ENCODE peak calls at places on chromosomes 11 and 22, in five cellular contexts. Y is GM12891, V is H1, F is K562, L is SK-N-SH. S is an unnamed sample.

GRCh38 chr11:38839076-38839475 is 2241.0 kb upstream of the RAG2 start:
- DNase-seq in Y (no peak), V (no peak), F (no peak), L (no peak), S (no peak)

GRCh38 chr11:119441898-119442243 is 18.9 kb upstream of the THY1 start:
- DNase-seq in Y (no peak), V (no peak), F (peak), L (no peak), S (no peak)

GRCh38 chr11:94525933-94526332 is 13.7 kb downstream of the C11orf97 start:
- DNase-seq in Y (no peak), V (no peak), F (no peak), L (no peak), S (no peak)

GRCh38 chr11:102886999-102887398 is 12.2 kb upstream of the MMP12 start:
- DNase-seq in Y (no peak), V (no peak), F (no peak), L (no peak), S (no peak)

GRCh38 chr11:68658661-68659060 is 25.7 kb upstream of the GAL start:
- DNase-seq in Y (no peak), V (no peak), F (no peak), L (peak), S (no peak)

GRCh38 chr11:131666617-131667016 is 296.2 kb downstream of the NTM start:
- DNase-seq in Y (no peak), V (no peak), F (no peak), L (no peak), S (no peak)

GRCh38 chr11:13301522-13301921 is 23.9 kb downstream of the BMAL1 start:
- DNase-seq in Y (no peak), V (no peak), F (no peak), L (no peak), S (no peak)

GRCh38 chr11:729492-730074 is 17.7 kb upstream of the TALDO1 start:
- DNase-seq in Y (no peak), V (no peak), F (no peak), L (no peak), S (no peak)

GRCh38 chr11:69121021-69121420 is 34.7 kb upstream of the SMIM38 start:
- DNase-seq in Y (no peak), V (no peak), F (no peak), L (no peak), S (no peak)

GRCh38 chr11:122509899-122510298 is 145.6 kb upstream of the UBASH3B start:
- DNase-seq in Y (no peak), V (no peak), F (no peak), L (no peak), S (no peak)

DNA sequence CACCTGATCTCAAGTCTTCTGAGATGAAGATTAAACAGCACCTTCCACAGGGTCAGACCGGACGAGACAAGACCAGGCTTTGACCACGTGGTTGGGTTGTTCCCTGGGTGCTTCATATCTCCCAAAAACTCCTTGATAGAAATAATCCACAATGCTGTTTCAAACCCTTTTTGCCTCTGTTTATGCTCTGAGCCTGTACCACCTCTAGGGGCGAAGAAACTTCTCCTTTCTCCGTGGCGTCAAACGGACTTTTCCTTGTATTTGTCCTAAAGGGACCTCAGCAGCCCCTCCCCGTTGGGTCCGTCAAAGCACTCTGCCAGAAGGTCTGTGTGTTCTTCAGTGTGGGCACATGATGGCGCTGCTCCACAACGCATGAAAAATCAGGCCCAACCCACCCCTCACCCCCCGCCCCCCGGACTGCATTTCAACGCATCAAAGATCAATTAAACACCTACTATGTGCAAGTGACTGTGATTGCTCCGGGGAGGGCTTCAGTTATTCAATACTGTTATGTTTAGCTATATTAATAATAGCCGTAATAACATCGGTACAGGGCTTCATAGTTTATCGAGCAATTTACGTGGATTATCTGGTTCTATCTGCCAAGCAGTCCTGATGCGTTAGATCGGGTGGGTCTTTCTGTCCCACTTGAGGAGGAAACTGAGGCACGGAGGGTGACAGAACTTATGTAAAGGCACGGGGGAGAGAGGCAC is 17.3 kb upstream of the EIF3D start:
- DNase-seq in Y (peak), V (peak), F (peak), L (peak), S (no peak)
- TF ChIP-seq TAF1 in Y (no peak), V (no peak), F (no peak), L (no peak), S (no peak)

GRCh38 chr11:73998846-73999575 is 9.9 kb downstream of the UCP3 start:
- DNase-seq in Y (no peak), V (no peak), F (no peak), L (no peak), S (no peak)

GRCh38 chr11:74001822-74002286 is 7.0 kb downstream of the UCP3 start:
- DNase-seq in Y (no peak), V (no peak), F (no peak), L (no peak), S (no peak)

GRCh38 chr11:74000307-74000630 is 8.6 kb downstream of the UCP3 start:
- DNase-seq in Y (no peak), V (no peak), F (no peak), L (no peak), S (no peak)

GRCh38 chr11:73999581-74000306 is 9.1 kb downstream of the UCP3 start:
- DNase-seq in Y (no peak), V (no peak), F (no peak), L (no peak), S (no peak)

GRCh38 chr11:74000770-74001169 is 8.1 kb downstream of the UCP3 start:
- DNase-seq in Y (no peak), V (no peak), F (no peak), L (no peak), S (no peak)
- TF ChIP-seq TAF1 in Y (no peak), V (no peak), F (no peak), L (no peak), S (no peak)

GRCh38 chr11:64571410-64572091 is 19.5 kb upstream of the SLC22A12 start:
- DNase-seq in Y (no peak), V (no peak), F (peak), L (no peak), S (no peak)

GRCh38 chr11:64581057-64581523 is 9.9 kb upstream of the SLC22A12 start:
- DNase-seq in Y (no peak), V (no peak), F (no peak), L (no peak), S (no peak)

GRCh38 chr11:64580387-64580786 is 10.6 kb upstream of the SLC22A12 start:
- DNase-seq in Y (no peak), V (no peak), F (no peak), L (no peak), S (no peak)

GRCh38 chr11:64572143-64572542 is 18.9 kb upstream of the SLC22A12 start:
- DNase-seq in Y (no peak), V (no peak), F (no peak), L (no peak), S (no peak)

GRCh38 chr11:64577202-64577601 is 13.8 kb upstream of the SLC22A12 start:
- DNase-seq in Y (no peak), V (no peak), F (no peak), L (no peak), S (no peak)
- TF ChIP-seq TAF1 in Y (no peak), V (no peak), F (no peak), L (no peak), S (no peak)

GRCh38 chr11:63961608-63962412 is 12.6 kb upstream of the COX8A start:
- DNase-seq in Y (no peak), V (no peak), F (peak), L (peak), S (no peak)
- TF ChIP-seq TAF1 in Y (no peak), V (no peak), F (no peak), L (no peak), S (no peak)

GRCh38 chr11:129190087-129190486 is 2.0 kb downstream of the ARHGAP32 start:
- DNase-seq in Y (no peak), V (no peak), F (no peak), L (peak), S (no peak)

GRCh38 chr11:129191649-129192048 is 476 bp downstream of the ARHGAP32 start:
- DNase-seq in Y (no peak), V (no peak), F (no peak), L (no peak), S (no peak)

GRCh38 chr11:129195682-129196081 is 3.6 kb upstream of the ARHGAP32 start:
- DNase-seq in Y (no peak), V (no peak), F (no peak), L (no peak), S (no peak)

GRCh38 chr11:129189646-129190045 is 2.5 kb downstream of the ARHGAP32 start:
- DNase-seq in Y (no peak), V (no peak), F (no peak), L (no peak), S (no peak)

GRCh38 chr11:129192150-129192549 is at the start of gene ARHGAP32:
- DNase-seq in Y (no peak), V (no peak), F (no peak), L (peak), S (no peak)
- TF ChIP-seq TAF1 in Y (no peak), V (no peak), F (no peak), L (no peak), S (no peak)

DNA sequence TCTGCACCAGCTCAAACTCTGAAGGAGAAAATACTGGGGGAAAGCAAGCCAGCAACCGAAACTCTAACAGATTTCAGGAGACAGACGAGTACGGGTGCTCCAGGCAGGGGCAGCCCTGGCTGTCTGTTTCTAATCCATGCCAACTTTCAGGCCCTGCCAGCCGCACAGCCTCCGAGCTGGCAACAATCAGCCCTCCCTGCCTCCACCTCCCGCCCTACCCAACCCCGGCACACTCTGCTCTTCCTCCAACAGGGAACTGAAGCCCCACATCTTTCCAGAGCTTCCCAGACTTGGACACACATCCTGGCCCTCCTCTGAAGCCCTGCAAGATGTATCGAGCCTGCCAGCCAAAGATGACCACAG is 296.2 kb downstream of the BRD1 start:
- DNase-seq in Y (no peak), V (no peak), F (no peak), L (no peak), S (no peak)
- TF ChIP-seq TAF1 in Y (no peak), V (no peak), F (no peak), L (no peak), S (no peak)

DNA sequence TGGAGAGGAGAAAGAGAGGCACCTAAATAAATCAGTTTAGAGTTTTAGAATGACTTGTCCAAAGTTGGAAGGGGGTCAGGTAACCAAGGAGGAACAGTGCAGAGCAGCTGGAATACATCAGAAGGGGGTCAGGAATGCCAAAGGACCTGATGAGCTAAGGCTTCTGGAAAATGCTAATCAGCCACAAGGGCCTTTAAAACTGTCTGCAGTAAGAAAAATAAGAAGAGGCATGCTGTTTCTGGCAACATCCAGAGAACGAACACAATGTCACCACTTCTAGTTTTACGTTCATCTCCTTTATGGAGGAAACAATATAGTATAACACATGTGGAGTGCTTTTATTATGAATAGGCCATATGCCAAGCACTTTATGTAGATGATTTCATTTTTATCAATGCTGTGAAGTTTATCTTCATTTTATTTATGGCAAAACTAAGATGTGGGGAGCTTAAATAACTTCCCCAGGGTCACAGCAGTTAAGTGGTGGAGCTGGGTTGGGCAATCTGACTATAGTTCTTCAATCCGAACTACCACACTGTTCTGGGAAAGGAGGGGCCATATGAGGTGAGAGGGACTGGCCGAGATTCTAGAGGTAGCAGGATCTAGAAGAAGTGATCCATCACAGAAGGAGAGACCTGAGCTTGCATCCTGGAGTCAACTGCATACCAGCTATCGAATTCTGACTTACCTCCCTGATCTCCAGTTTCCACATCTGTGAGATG is 22.6 kb downstream of the ACO2 start:
- DNase-seq in Y (no peak), V (no peak), F (no peak), L (no peak), S (no peak)
- TF ChIP-seq TAF1 in Y (no peak), V (no peak), F (no peak), L (no peak), S (no peak)